ENCODE peak calls at places on chromosomes 3 and 15, in six cellular contexts. Z, K, A, I, T and Q are unnamed samples.

GRCh38 chr15:73994912-73995622 is 551 bp downstream of the PML start:
- DNase-seq in K (no peak), I (no peak), T (no peak), Z (peak; percentile 61), A (peak; percentile 26), Q (no peak)

GRCh38 chr3:66066963-66067617 is 28.4 kb upstream of the MAGI1 start:
- DNase-seq in I (no peak), T (no peak), Z (no peak), A (no peak), K (no peak), Q (no peak)

GRCh38 chr3:50192124-50192523 is 714 bp downstream of the GNAT1 start:
- DNase-seq in A (no peak), I (no peak), K (no peak), T (no peak), Z (no peak), Q (no peak)

GRCh38 chr15:66735909-66736305 is 33.9 kb downstream of the SMAD6 start:
- DNase-seq in T (no peak), I (no peak), Z (no peak), A (no peak), K (no peak), Q (no peak)

GRCh38 chr3:64185436-64185835 is 39.8 kb downstream of the PRICKLE2 start:
- DNase-seq in Z (no peak), A (no peak), K (no peak), I (no peak), T (no peak), Q (no peak)

GRCh38 chr3:149089395-149089794 is 3.1 kb upstream of the HLTF start:
- DNase-seq in A (no peak), I (no peak), K (no peak), T (no peak), Z (no peak), Q (no peak)

GRCh38 chr3:195908439-195909293 is at the start of gene TNK2:
- DNase-seq in I (no peak), T (no peak), Z (peak; percentile 71), K (no peak), A (no peak), Q (peak; percentile 56)

GRCh38 chr3:100525753-100526612 is 33.6 kb downstream of the TMEM45A start:
- DNase-seq in Z (no peak), I (no peak), A (peak; percentile 53), T (no peak), K (no peak), Q (no peak)

GRCh38 chr3:11558918-11559815 is 84.5 kb downstream of the VGLL4 start:
- DNase-seq in A (no peak), I (no peak), K (no peak), T (no peak), Z (peak; percentile 39), Q (no peak)

GRCh38 chr3:32239638-32240550 is 1.4 kb downstream of the CMTM8 start:
- DNase-seq in A (peak; percentile 83), T (no peak), Z (no peak), I (peak; percentile 12), K (no peak), Q (peak; percentile 28)

GRCh38 chr3:82202254-82202653 is 440.8 kb upstream of the GBE1 start:
- DNase-seq in A (no peak), K (no peak), Z (no peak), I (no peak), T (no peak), Q (no peak)

GRCh38 chr3:32304510-32304909 is 66.0 kb downstream of the CMTM8 start:
- DNase-seq in K (no peak), Z (no peak), I (no peak), A (no peak), T (no peak), Q (no peak)